ENCODE peak calls at places on chromosomes 6 and 20, in four cellular contexts. J, P, K and V are unnamed samples.

GRCh38 chr20:50286174-50286511 is 95.5 kb downstream of the CEBPB start:
- DNase-seq in K (no peak), P (no peak), J (no peak), V (no peak)

GRCh38 chr20:49343246-49343645 is 65.4 kb upstream of the ZNFX1 start:
- DNase-seq in K (no peak), P (no peak), J (no peak), V (no peak)

GRCh38 chr6:145241039-145241438 is 494.3 kb downstream of the EPM2A start:
- DNase-seq in J (peak; percentile 26), K (no peak), P (no peak), V (no peak)

GRCh38 chr6:37897321-37897720 is 77.8 kb downstream of the ZFAND3 start:
- DNase-seq in P (no peak), K (no peak), J (no peak), V (no peak)

GRCh38 chr6:69867075-69867911 is 937 bp downstream of the COL19A1 start:
- DNase-seq in J (peak; percentile 12), K (peak; percentile 82), P (peak; percentile 59), V (peak; percentile 68)

GRCh38 chr6:140178550-140179334 is 804.3 kb upstream of the CITED2 start:
- DNase-seq in K (no peak), J (no peak), P (no peak), V (no peak)

GRCh38 chr6:113397229-113397628 is 459.9 kb upstream of the MARCKS start:
- DNase-seq in K (no peak), P (no peak), J (no peak), V (no peak)

GRCh38 chr6:34953084-34954025 is 64.3 kb downstream of the ANKS1A start:
- DNase-seq in K (no peak), J (peak; percentile 97), P (no peak), V (no peak)

GRCh38 chr6:83462524-83462923 is 31.7 kb upstream of the ME1 start:
- DNase-seq in J (peak; percentile 24), K (no peak), P (no peak), V (no peak)

GRCh38 chr6:11848252-11848651 is 69.6 kb upstream of the ADTRP start:
- DNase-seq in P (no peak), J (no peak), K (no peak), V (no peak)

GRCh38 chr6:157218371-157219198 is 104.7 kb downstream of the TMEM242 start:
- DNase-seq in K (no peak), P (no peak), J (no peak), V (no peak)

GRCh38 chr6:22295145-22295544 is 1.7 kb downstream of the PRL start:
- DNase-seq in P (no peak), K (peak; percentile 16), J (no peak), V (no peak)

GRCh38 chr6:168574699-168575195 is 133.8 kb downstream of the SMOC2 start:
- DNase-seq in K (no peak), P (no peak), J (no peak), V (no peak)

GRCh38 chr20:25317351-25318075 is 69.6 kb downstream of the PYGB start:
- DNase-seq in P (no peak), K (no peak), J (no peak), V (peak; percentile 5)

GRCh38 chr6:19157496-19157895 is 679.7 kb upstream of the ID4 start:
- DNase-seq in K (no peak), J (no peak), P (no peak), V (no peak)

GRCh38 chr6:140040391-140040790 is 665.9 kb upstream of the CITED2 start:
- DNase-seq in P (no peak), K (no peak), J (no peak), V (no peak)

GRCh38 chr6:106125925-106126435 is 39.8 kb downstream of the PRDM1 start:
- DNase-seq in J (no peak), P (peak; percentile 52), K (no peak), V (no peak)

GRCh38 chr20:48326868-48327267 is 500.9 kb downstream of the PREX1 start:
- DNase-seq in P (no peak), K (no peak), J (no peak), V (no peak)

GRCh38 chr6:11536795-11537194 is 754 bp upstream of the TMEM170B start:
- DNase-seq in K (peak; percentile 10), J (no peak), P (peak; percentile 21), V (peak; percentile 44)

GRCh38 chr20:33024609-33025317 is 6.7 kb upstream of the BPIFB6 start:
- DNase-seq in P (no peak), K (no peak), J (no peak), V (no peak)

GRCh38 chr20:61454053-61454452 is 202.0 kb downstream of the CDH4 start:
- DNase-seq in P (no peak), K (no peak), J (no peak), V (no peak)

GRCh38 chr6:6851059-6851658 is 256.6 kb upstream of the RREB1 start:
- DNase-seq in P (peak; percentile 85), J (peak; percentile 12), K (no peak), V (no peak)

GRCh38 chr20:35283441-35284266 is 918 bp downstream of the EIF6 start:
- DNase-seq in P (no peak), K (no peak), J (no peak), V (no peak)

GRCh38 chr6:22072939-22073338 is 223.9 kb downstream of the PRL start:
- DNase-seq in K (no peak), J (no peak), P (no peak), V (no peak)

GRCh38 chr6:44002591-44003344 is 124.5 kb downstream of the MRPL14 start:
- DNase-seq in J (no peak), K (peak; percentile 72), P (no peak), V (peak; percentile 78)

GRCh38 chr20:4820833-4821518 is 99.3 kb downstream of the PRND start:
- DNase-seq in J (no peak), K (no peak), P (no peak), V (no peak)

GRCh38 chr6:24910850-24911712 is 24.7 kb downstream of the RIPOR2 start:
- DNase-seq in J (no peak), P (no peak), K (peak; percentile 81), V (peak; percentile 69)

GRCh38 chr6:166671434-166672061 is 44.5 kb upstream of the RPS6KA2 start:
- DNase-seq in J (no peak), K (peak; percentile 69), P (no peak), V (no peak)

GRCh38 chr6:143060354-143060805 is 309 bp upstream of the AIG1 start:
- DNase-seq in P (peak; percentile 95), J (peak; percentile 88), K (peak; percentile 88), V (peak; percentile 82)

GRCh38 chr6:143061597-143062385 is 1.1 kb downstream of the AIG1 start:
- DNase-seq in J (peak; percentile 86), P (no peak), K (no peak), V (no peak)

GRCh38 chr6:143060806-143061596 is at the start of gene AIG1:
- DNase-seq in K (peak; percentile 93), P (peak; percentile 39), J (no peak), V (peak; percentile 64)

GRCh38 chr6:143058987-143059386 is 1.7 kb upstream of the AIG1 start:
- DNase-seq in J (peak; percentile 35), P (no peak), K (no peak), V (no peak)

DNA sequence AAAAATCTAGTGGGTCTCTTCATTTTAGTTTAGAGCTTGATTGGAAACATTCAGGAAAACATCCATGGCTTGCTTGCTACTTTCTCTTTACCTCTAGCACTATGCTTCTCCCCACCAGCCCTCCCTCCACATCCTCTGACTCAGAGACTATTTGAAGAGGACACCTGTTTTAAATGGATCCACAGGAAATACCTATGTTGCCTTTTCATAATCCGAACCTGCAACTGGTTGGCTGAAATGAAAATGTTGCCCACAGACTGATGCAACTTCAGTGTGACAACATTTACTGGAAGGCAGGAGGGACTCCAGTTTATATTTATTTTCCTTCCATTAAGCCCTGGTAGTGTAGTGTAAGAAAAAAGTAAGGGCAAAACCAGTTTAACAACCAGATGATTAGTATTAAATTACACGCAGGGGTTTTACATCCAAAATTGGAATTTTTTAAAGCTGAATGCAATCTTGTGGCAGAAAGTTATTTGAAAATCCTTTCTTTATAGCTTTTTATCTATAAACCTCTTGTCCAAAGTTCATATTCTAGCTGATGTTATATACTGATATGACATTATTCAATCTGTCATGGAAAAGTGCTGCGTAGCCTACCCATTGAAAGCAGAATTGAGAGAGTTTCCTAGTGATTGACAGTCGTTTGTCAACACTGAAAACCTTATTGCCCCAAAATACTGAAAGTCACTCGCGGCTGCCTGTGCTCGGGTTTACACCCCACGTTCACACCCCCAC is 904 bp upstream of the AIG1 start:
- DNase-seq in J (peak; percentile 97), P (no peak), K (peak; percentile 13), V (no peak)
- TF ChIP-seq FOXJ3 in J (no peak), P (no peak), K (no peak), V (no peak)

GRCh38 chr6:30411515-30412207 is 66.7 kb downstream of the RPP21 start:
- DNase-seq in K (no peak), P (peak; percentile 76), J (peak; percentile 52), V (peak; percentile 80)
- TF ChIP-seq FOXJ3 in K (no peak), P (no peak), J (no peak), V (no peak)

DNA sequence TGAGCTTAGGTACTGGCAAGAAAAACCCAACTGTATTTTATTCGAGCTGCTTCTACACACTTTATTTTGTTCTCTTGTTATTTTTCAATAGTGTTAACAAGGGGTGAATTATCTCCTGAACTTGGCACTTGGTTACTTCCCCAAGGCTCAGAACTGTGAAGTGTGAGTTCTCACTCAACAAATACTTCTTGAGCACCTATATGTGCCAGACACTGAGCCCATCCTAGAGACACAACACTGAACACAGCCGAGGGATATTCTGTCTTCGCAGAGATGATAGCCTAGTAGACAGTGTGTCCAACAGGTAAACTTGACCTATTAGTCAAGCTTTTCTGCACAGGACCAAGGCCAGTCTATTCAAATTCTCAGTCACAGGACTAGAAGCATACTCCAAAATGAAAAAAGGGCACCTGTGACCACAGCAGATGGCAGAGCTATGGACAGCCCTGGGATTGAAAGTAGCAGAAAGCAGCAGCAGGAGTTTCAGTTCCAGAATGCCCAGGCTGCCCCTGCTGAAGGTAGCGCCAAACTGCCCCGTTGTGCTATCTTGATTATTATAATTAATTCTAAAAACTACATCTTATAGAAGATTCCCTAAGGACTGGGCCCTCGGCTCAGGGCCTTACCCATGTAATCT is 77.8 kb upstream of the TAB2 start:
- DNase-seq in P (no peak), K (no peak), J (no peak), V (no peak)
- TF ChIP-seq FOXJ3 in P (no peak), K (no peak), J (no peak), V (no peak)

DNA sequence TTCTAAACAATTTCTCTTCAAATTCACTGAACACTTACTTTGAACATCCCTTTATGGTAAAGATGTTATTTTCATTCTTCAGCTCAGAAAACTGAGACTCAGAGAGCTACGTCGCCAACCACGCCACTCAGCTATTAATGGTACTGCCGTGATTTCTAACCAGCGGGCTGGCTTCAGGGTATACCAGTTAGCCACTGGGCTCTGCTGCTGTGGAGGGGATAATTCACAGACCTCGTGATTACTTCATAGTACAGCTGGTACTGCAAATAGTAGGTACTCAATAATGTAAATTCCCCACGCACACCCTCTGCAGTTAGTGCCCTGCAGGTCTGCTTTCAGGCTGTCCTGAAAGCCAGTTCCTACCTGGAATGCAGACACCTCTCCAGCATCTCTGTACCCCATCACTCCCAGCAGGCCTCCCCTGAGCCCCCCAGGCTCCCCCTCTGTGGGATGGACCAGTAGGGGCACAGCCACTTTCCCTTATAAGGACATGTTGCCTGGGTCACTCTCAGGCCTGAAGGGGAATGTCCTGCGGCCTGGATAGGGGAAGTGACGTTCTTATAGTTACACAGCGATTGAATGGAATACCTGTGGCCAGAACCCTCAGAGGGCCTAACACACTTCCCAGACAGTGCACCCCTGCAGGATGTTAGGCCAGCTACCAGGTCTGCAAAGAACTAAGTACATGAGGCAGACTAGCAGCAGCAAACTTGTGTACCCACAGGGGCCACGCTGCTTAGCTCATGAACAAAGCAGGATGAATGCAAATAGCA is 1.2 kb upstream of the OCSTAMP start:
- DNase-seq in K (no peak), J (peak; percentile 55), P (no peak), V (peak; percentile 56)
- TF ChIP-seq FOXJ3 in K (no peak), J (no peak), P (no peak), V (no peak)

GRCh38 chr6:134123666-134124208 is 71.3 kb upstream of the SLC2A12 start:
- DNase-seq in K (peak; percentile 53), P (peak; percentile 63), J (peak; percentile 53), V (peak; percentile 21)
- TF ChIP-seq FOXJ3 in K (no peak), P (no peak), J (no peak), V (no peak)